ENCODE peak calls at places on chromosomes 7 and 10, in five cellular contexts. L is HepG2, G is upper lobe of left lung, M is K562, T is A549. Q is an unnamed sample.

GRCh38 chr7:69910150-69910549 is 311.9 kb downstream of the AUTS2 start:
- ATAC-seq in L (no peak), G (no peak), M (no peak), T (no peak), Q (no peak)

GRCh38 chr10:68463365-68464093 is 8.2 kb downstream of the DNA2 start:
- ATAC-seq in L (no peak), G (no peak), M (no peak), T (no peak), Q (no peak)

GRCh38 chr10:70835895-70836294 is 20.1 kb downstream of the SGPL1 start:
- ATAC-seq in L (peak; percentile 80), G (no peak), M (no peak), T (no peak), Q (no peak)

GRCh38 chr10:74983383-74983782 is 128.1 kb upstream of the SAMD8 start:
- ATAC-seq in L (no peak), G (no peak), M (no peak), T (no peak), Q (no peak)

GRCh38 chr7:80385512-80385911 is 126.4 kb downstream of the GNAT3 start:
- ATAC-seq in L (peak; percentile 61), G (no peak), M (no peak), T (no peak), Q (no peak)

GRCh38 chr10:12195281-12195602 is 449 bp downstream of the NUDT5 start:
- ATAC-seq in L (peak; percentile 17), G (no peak), M (peak; percentile 29), T (peak; percentile 35), Q (no peak)

GRCh38 chr7:117065585-117066150 is 112.4 kb downstream of the ST7 start:
- ATAC-seq in L (no peak), G (no peak), M (no peak), T (no peak), Q (no peak)

GRCh38 chr7:44733708-44734481 is 14.8 kb upstream of the ZMIZ2 start:
- ATAC-seq in L (no peak), G (no peak), M (no peak), T (peak; percentile 60), Q (no peak)

GRCh38 chr10:10092581-10092980 is 925.1 kb upstream of the CELF2 start:
- ATAC-seq in L (no peak), G (peak; percentile 57), M (no peak), T (no peak), Q (no peak)

GRCh38 chr10:122461367-122461728 is at the start of gene HTRA1:
- ATAC-seq in L (peak; percentile 46), G (peak; percentile 75), M (no peak), T (peak; percentile 75), Q (peak; percentile 88)

GRCh38 chr7:8060241-8060640 is 91.6 kb downstream of the GLCCI1 start:
- ATAC-seq in L (no peak), G (no peak), M (no peak), T (no peak), Q (no peak)

GRCh38 chr7:29496355-29497020 is 67.1 kb upstream of the PRR15 start:
- ATAC-seq in L (peak; percentile 52), G (no peak), M (no peak), T (no peak), Q (no peak)

GRCh38 chr7:132977234-132977633 is 104.7 kb downstream of the CHCHD3 start:
- ATAC-seq in L (no peak), G (no peak), M (no peak), T (no peak), Q (no peak)

GRCh38 chr7:13542451-13542850 is 447.0 kb downstream of the ETV1 start:
- ATAC-seq in L (no peak), G (no peak), M (no peak), T (no peak), Q (no peak)

GRCh38 chr10:95405655-95406054 is 114.9 kb upstream of the PDLIM1 start:
- ATAC-seq in L (no peak), G (no peak), M (no peak), T (no peak), Q (no peak)

GRCh38 chr7:54904130-54904529 is 114.7 kb upstream of the EGFR start:
- ATAC-seq in L (no peak), G (peak; percentile 95), M (no peak), T (no peak), Q (peak; percentile 96)

GRCh38 chr10:63534723-63535122 is 13.5 kb downstream of the REEP3 start:
- ATAC-seq in L (no peak), G (no peak), M (no peak), T (no peak), Q (no peak)

GRCh38 chr10:54800677-54801480 is at the start of gene PCDH15:
- ATAC-seq in L (peak; percentile 92), G (peak; percentile 50), M (no peak), T (no peak), Q (no peak)

GRCh38 chr7:47516386-47516785 is 65.5 kb downstream of the TNS3 start:
- ATAC-seq in L (no peak), G (no peak), M (no peak), T (no peak), Q (no peak)

GRCh38 chr7:1548438-1548831 is 7.6 kb downstream of the TMEM184A start:
- ATAC-seq in L (no peak), G (peak; percentile 3), M (peak; percentile 89), T (peak; percentile 1), Q (no peak)

GRCh38 chr7:106071999-106072714 is 40.0 kb downstream of the SYPL1 start:
- ATAC-seq in L (peak; percentile 96), G (no peak), M (peak; percentile 87), T (no peak), Q (peak; percentile 37)

GRCh38 chr10:53918755-53919154 is 882.3 kb downstream of the PCDH15 start:
- ATAC-seq in L (no peak), G (no peak), M (no peak), T (no peak), Q (no peak)

GRCh38 chr10:13672505-13672904 is 85.7 kb downstream of the PRPF18 start:
- ATAC-seq in L (no peak), G (no peak), M (no peak), T (no peak), Q (no peak)

GRCh38 chr7:31688347-31688746 is 1.3 kb downstream of the PPP1R17 start:
- ATAC-seq in L (no peak), G (peak; percentile 77), M (no peak), T (no peak), Q (no peak)

GRCh38 chr10:81472927-81473470 is 402.0 kb upstream of the NRG3 start:
- ATAC-seq in L (no peak), G (peak; percentile 12), M (no peak), T (no peak), Q (no peak)

GRCh38 chr7:44581426-44581906 is 565 bp downstream of the TMED4 start:
- ATAC-seq in L (peak; percentile 55), G (peak; percentile 21), M (peak; percentile 65), T (peak; percentile 29), Q (no peak)

GRCh38 chr10:95730233-95730632 is 25.7 kb upstream of the ENTPD1 start:
- ATAC-seq in L (no peak), G (peak; percentile 45), M (no peak), T (no peak), Q (no peak)

GRCh38 chr10:122864901-122865300 is 14.5 kb downstream of the FAM24B start:
- ATAC-seq in L (no peak), G (no peak), M (no peak), T (peak; percentile 77), Q (no peak)

GRCh38 chr7:132614428-132615076 is 38.3 kb upstream of the PLXNA4 start:
- ATAC-seq in L (no peak), G (peak; percentile 82), M (peak; percentile 55), T (peak; percentile 55), Q (no peak)

GRCh38 chr10:75773139-75773801 is 341.8 kb downstream of the LRMDA start:
- ATAC-seq in L (peak; percentile 72), G (peak; percentile 43), M (peak; percentile 51), T (peak; percentile 97), Q (peak; percentile 35)

GRCh38 chr7:18890885-18891621 is 226.4 kb downstream of the TWIST1 start:
- ATAC-seq in L (no peak), G (peak; percentile 31), M (no peak), T (no peak), Q (no peak)

GRCh38 chr10:102384606-102385429 is 10.7 kb upstream of the NFKB2 start:
- ATAC-seq in L (peak; percentile 74), G (peak; percentile 68), M (no peak), T (peak; percentile 23), Q (peak; percentile 61)

DNA sequence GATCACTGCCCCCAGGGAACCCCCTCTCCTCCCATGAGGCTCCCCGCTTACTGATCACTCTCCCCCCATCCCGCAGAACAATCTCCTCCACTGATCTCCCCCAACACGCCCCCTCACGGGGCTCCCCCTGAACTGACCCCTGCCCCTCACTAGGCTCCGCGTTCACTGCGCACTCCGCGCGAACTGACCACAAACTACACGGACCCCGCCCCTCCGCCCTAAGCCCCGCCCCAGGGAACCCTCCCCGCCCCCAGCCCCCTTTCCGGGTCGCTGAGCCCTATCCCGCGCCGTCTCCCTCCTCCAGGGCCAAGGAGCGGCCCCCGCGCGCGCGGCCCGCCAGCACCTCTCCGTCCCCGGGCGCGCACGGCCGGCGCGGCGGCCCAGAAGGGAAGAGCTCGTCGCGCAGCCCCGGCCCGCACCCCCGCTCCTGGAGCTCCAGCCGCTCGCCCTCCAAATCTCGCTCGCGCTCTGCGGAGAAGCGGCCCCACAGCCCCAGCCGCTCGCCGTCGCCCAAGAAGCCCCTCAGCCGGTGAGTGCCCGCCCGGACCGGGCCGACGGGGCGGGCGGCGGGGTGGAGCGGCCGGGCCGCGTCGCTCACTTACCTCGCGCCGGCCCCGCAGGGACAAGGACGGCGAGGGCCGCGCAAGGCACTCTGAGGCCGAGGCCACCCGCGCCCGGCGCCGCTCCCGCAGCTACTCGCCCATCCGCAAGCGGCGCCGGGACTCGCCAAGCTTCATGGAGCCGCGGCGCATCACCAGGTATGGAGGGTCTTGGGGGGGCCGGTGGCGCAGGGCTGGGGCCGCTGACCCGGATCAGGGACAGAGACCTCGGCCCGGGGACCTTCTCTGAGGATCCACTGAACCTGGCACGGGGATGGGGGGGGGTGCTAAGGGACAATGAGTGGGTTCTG is 19.9 kb upstream of the HSPB1 start:
- ATAC-seq in L (no peak), G (peak; percentile 80), M (peak; percentile 62), T (peak; percentile 65), Q (peak; percentile 67)
- TF ChIP-seq POLR2A in L (no peak), G (no peak), M (no peak), T (no peak), Q (no peak)

GRCh38 chr7:43363429-43363894 is 219.4 kb upstream of the STK17A start:
- ATAC-seq in L (no peak), G (no peak), M (no peak), T (no peak), Q (no peak)
- TF ChIP-seq EP300 in L (no peak), G (no peak), M (no peak), T (no peak), Q (no peak)

GRCh38 chr10:132331259-132331955 is 586 bp upstream of the LRRC27 start:
- ATAC-seq in L (peak; percentile 40), G (peak; percentile 41), M (peak; percentile 65), T (peak; percentile 79), Q (peak; percentile 57)
- TF ChIP-seq POLR2A in L (no peak), G (no peak), M (peak; percentile 78), T (peak; percentile 85), Q (peak; percentile 38)

GRCh38 chr7:129225206-129225930 is 538 bp downstream of the AHCYL2 start:
- ATAC-seq in L (peak; percentile 66), G (peak; percentile 66), M (peak; percentile 69), T (peak; percentile 60), Q (peak; percentile 40)

GRCh38 chr7:129225931-129226572 is 1.2 kb downstream of the AHCYL2 start:
- ATAC-seq in L (peak; percentile 12), G (no peak), M (no peak), T (no peak), Q (no peak)

GRCh38 chr7:129222064-129222463 is 2.8 kb upstream of the AHCYL2 start:
- ATAC-seq in L (no peak), G (no peak), M (no peak), T (no peak), Q (no peak)

GRCh38 chr7:129227646-129228578 is 3.1 kb downstream of the AHCYL2 start:
- ATAC-seq in L (no peak), G (no peak), M (no peak), T (no peak), Q (no peak)

GRCh38 chr7:129224251-129225205 is at the start of gene AHCYL2:
- ATAC-seq in L (peak; percentile 96), G (peak; percentile 99), M (peak; percentile 97), T (peak; percentile 96), Q (peak; percentile 98)
- TF ChIP-seq EP300 in L (no peak), G (no peak), M (no peak), T (no peak), Q (no peak)

Q was measured in gastroesophageal sphincter.